ENCODE peak calls at places on chromosomes 12 and 14, in eight cellular contexts. N, M, Q, Z, A, H, R and J are unnamed samples.

GRCh38 chr14:102849522-102850379 is 72.5 kb downstream of the TRAF3 start:
- DNase-seq in N (no peak), M (peak), Q (no peak), Z (no peak), A (no peak), H (peak), R (peak), J (no peak)

GRCh38 chr14:47276931-47277330 is 398.5 kb downstream of the MDGA2 start:
- DNase-seq in N (no peak), M (no peak), Q (no peak), Z (no peak), A (no peak), H (no peak), R (no peak), J (no peak)

GRCh38 chr14:44180975-44181374 is 326.1 kb downstream of the FSCB start:
- DNase-seq in N (no peak), M (no peak), Q (no peak), Z (no peak), A (no peak), H (no peak), R (no peak), J (no peak)

GRCh38 chr14:104473649-104474574 is 105.7 kb upstream of the C14orf180 start:
- DNase-seq in N (no peak), M (no peak), Q (no peak), Z (no peak), A (no peak), H (no peak), R (no peak), J (no peak)

GRCh38 chr14:58750321-58751269 is 112.8 kb downstream of the DACT1 start:
- DNase-seq in N (no peak), M (no peak), Q (no peak), Z (no peak), A (no peak), H (no peak), R (no peak), J (no peak)

GRCh38 chr12:121530600-121531355 is 50.0 kb downstream of the KDM2B start:
- DNase-seq in N (peak), M (peak), Q (peak), Z (no peak), A (peak), H (peak), R (peak), J (peak)

GRCh38 chr12:113772505-113773030 is 193.6 kb downstream of the RBM19 start:
- DNase-seq in N (peak), M (no peak), Q (no peak), Z (no peak), A (no peak), H (no peak), R (no peak), J (no peak)

GRCh38 chr12:106299193-106299794 is 3.2 kb upstream of the TCP11L2 start:
- DNase-seq in N (no peak), M (no peak), Q (no peak), Z (no peak), A (no peak), H (no peak), R (no peak), J (no peak)

GRCh38 chr14:23057757-23058653 is 685 bp upstream of the CDH24 start:
- DNase-seq in N (peak), M (peak), Q (peak), Z (no peak), A (peak), H (peak), R (peak), J (peak)

GRCh38 chr12:94178054-94178453 is 29.7 kb downstream of the PLXNC1 start:
- DNase-seq in N (no peak), M (no peak), Q (no peak), Z (no peak), A (no peak), H (no peak), R (no peak), J (no peak)

GRCh38 chr12:115506822-115507629 is 770.5 kb downstream of the MED13L start:
- DNase-seq in N (no peak), M (no peak), Q (peak), Z (no peak), A (no peak), H (no peak), R (no peak), J (no peak)